ENCODE peak calls at places on chromosomes 6 and 20, in ten cellular contexts. Y, M, J, P, I, W, O, Z, E and V are unnamed samples.

GRCh38 chr20:22471156-22471836 is 113.1 kb downstream of the FOXA2 start:
- DNase-seq in Y (no peak), M (no peak), J (no peak), P (no peak), I (no peak), W (no peak), O (no peak), Z (no peak), E (no peak), V (no peak)

GRCh38 chr6:131510094-131510493 is 62.9 kb upstream of the ARG1 start:
- DNase-seq in Y (no peak), M (peak), J (no peak), P (no peak), I (no peak), W (no peak), O (no peak), Z (peak), E (no peak), V (no peak)

GRCh38 chr20:363319-364078 is 16.6 kb downstream of the NRSN2 start:
- DNase-seq in Y (peak), M (no peak), J (no peak), P (no peak), I (no peak), W (no peak), O (no peak), Z (no peak), E (no peak), V (no peak)

GRCh38 chr6:19988555-19988954 is 151.4 kb downstream of the ID4 start:
- DNase-seq in Y (no peak), M (peak), J (no peak), P (no peak), I (peak), W (peak), O (no peak), Z (peak), E (no peak), V (no peak)

GRCh38 chr20:36173451-36173933 is 19.0 kb downstream of the EPB41L1 start:
- DNase-seq in Y (peak), M (peak), J (no peak), P (no peak), I (no peak), W (peak), O (no peak), Z (peak), E (peak), V (no peak)

GRCh38 chr6:112321882-112322508 is 25.1 kb upstream of the RFPL4B start:
- DNase-seq in Y (no peak), M (no peak), J (no peak), P (no peak), I (no peak), W (no peak), O (no peak), Z (no peak), E (no peak), V (no peak)

GRCh38 chr20:64131406-64131805 is 24.0 kb upstream of the NPBWR2 start:
- DNase-seq in Y (peak), M (no peak), J (peak), P (no peak), I (peak), W (peak), O (no peak), Z (no peak), E (no peak), V (no peak)

GRCh38 chr6:142446576-142446975 is 144.8 kb downstream of the ADGRG6 start:
- DNase-seq in Y (no peak), M (no peak), J (no peak), P (no peak), I (no peak), W (no peak), O (no peak), Z (no peak), E (no peak), V (no peak)

GRCh38 chr6:118748311-118749062 is 97.1 kb upstream of the CEP85L start:
- DNase-seq in Y (peak), M (peak), J (no peak), P (no peak), I (peak), W (no peak), O (no peak), Z (peak), E (peak), V (no peak)

GRCh38 chr6:138142806-138143205 is 18.9 kb upstream of the ARFGEF3 start:
- DNase-seq in Y (no peak), M (no peak), J (no peak), P (no peak), I (no peak), W (no peak), O (no peak), Z (no peak), E (no peak), V (no peak)

GRCh38 chr6:156718647-156719394 is 58.4 kb upstream of the ARID1B start:
- DNase-seq in Y (peak), M (peak), J (no peak), P (no peak), I (peak), W (peak), O (no peak), Z (peak), E (peak), V (no peak)

GRCh38 chr6:121334299-121335104 is at the start of gene TBC1D32:
- DNase-seq in Y (peak), M (peak), J (peak), P (peak), I (peak), W (peak), O (peak), Z (peak), E (peak), V (peak)

GRCh38 chr6:18280084-18280483 is 15.8 kb upstream of the DEK start:
- DNase-seq in Y (peak), M (peak), J (no peak), P (no peak), I (no peak), W (no peak), O (no peak), Z (no peak), E (no peak), V (no peak)

GRCh38 chr6:81938014-81938761 is 185.7 kb upstream of the TENT5A start:
- DNase-seq in Y (peak), M (no peak), J (no peak), P (no peak), I (peak), W (peak), O (no peak), Z (no peak), E (no peak), V (no peak)

GRCh38 chr6:35181933-35182612 is 31.7 kb upstream of the SCUBE3 start:
- DNase-seq in Y (peak), M (peak), J (no peak), P (no peak), I (peak), W (peak), O (no peak), Z (peak), E (peak), V (no peak)

GRCh38 chr20:23584434-23585199 is 16.3 kb upstream of the CST9L start:
- DNase-seq in Y (no peak), M (no peak), J (no peak), P (no peak), I (no peak), W (no peak), O (no peak), Z (peak), E (no peak), V (no peak)

GRCh38 chr6:167119680-167120556 is 3.0 kb upstream of the CCR6 start:
- DNase-seq in Y (no peak), M (no peak), J (no peak), P (peak), I (no peak), W (no peak), O (no peak), Z (no peak), E (no peak), V (no peak)

GRCh38 chr20:38139919-38140753 is 24.9 kb downstream of the TGM2 start:
- DNase-seq in Y (peak), M (no peak), J (peak), P (no peak), I (no peak), W (peak), O (no peak), Z (no peak), E (peak), V (no peak)

GRCh38 chr6:33841070-33841469 is 37.3 kb upstream of the MLN start:
- DNase-seq in Y (no peak), M (no peak), J (no peak), P (no peak), I (no peak), W (no peak), O (no peak), Z (no peak), E (no peak), V (no peak)
- TF ChIP-seq CTCF in Y (no peak), M (no peak), J (no peak), P (no peak), I (no peak), W (no peak), O (no peak), Z (no peak), E (no peak), V (peak)

GRCh38 chr6:41578714-41579610 is 32.8 kb downstream of the FOXP4 start:
- DNase-seq in Y (peak), M (peak), J (no peak), P (no peak), I (no peak), W (peak), O (no peak), Z (peak), E (no peak), V (no peak)

GRCh38 chr6:41582540-41582939 is 36.4 kb downstream of the FOXP4 start:
- DNase-seq in Y (no peak), M (no peak), J (no peak), P (no peak), I (no peak), W (no peak), O (no peak), Z (no peak), E (no peak), V (no peak)

GRCh38 chr6:41580690-41581089 is 34.5 kb downstream of the FOXP4 start:
- DNase-seq in Y (no peak), M (no peak), J (no peak), P (no peak), I (no peak), W (no peak), O (no peak), Z (no peak), E (no peak), V (no peak)

GRCh38 chr6:41583576-41583975 is 37.4 kb downstream of the FOXP4 start:
- DNase-seq in Y (no peak), M (no peak), J (no peak), P (no peak), I (no peak), W (no peak), O (no peak), Z (no peak), E (no peak), V (no peak)

GRCh38 chr6:41581381-41581991 is 35.3 kb downstream of the FOXP4 start:
- DNase-seq in Y (peak), M (no peak), J (no peak), P (no peak), I (peak), W (peak), O (no peak), Z (no peak), E (peak), V (no peak)
- TF ChIP-seq CTCF in Y (no peak), M (no peak), J (no peak), P (no peak), I (no peak), W (no peak), O (no peak), Z (no peak), E (no peak), V (no peak)

GRCh38 chr20:45833883-45834796 is 541 bp downstream of the SNX21 start:
- DNase-seq in Y (peak), M (peak), J (peak), P (peak), I (peak), W (peak), O (peak), Z (peak), E (peak), V (peak)

GRCh38 chr20:45834797-45835161 is 1.2 kb downstream of the SNX21 start:
- DNase-seq in Y (no peak), M (no peak), J (peak), P (no peak), I (no peak), W (no peak), O (no peak), Z (no peak), E (no peak), V (no peak)

GRCh38 chr20:45833030-45833882 is at the start of gene SNX21:
- DNase-seq in Y (peak), M (peak), J (peak), P (peak), I (peak), W (peak), O (peak), Z (peak), E (peak), V (peak)

GRCh38 chr20:45836841-45837240 is 3.2 kb downstream of the SNX21 start:
- DNase-seq in Y (peak), M (no peak), J (no peak), P (no peak), I (no peak), W (peak), O (no peak), Z (no peak), E (no peak), V (no peak)

DNA sequence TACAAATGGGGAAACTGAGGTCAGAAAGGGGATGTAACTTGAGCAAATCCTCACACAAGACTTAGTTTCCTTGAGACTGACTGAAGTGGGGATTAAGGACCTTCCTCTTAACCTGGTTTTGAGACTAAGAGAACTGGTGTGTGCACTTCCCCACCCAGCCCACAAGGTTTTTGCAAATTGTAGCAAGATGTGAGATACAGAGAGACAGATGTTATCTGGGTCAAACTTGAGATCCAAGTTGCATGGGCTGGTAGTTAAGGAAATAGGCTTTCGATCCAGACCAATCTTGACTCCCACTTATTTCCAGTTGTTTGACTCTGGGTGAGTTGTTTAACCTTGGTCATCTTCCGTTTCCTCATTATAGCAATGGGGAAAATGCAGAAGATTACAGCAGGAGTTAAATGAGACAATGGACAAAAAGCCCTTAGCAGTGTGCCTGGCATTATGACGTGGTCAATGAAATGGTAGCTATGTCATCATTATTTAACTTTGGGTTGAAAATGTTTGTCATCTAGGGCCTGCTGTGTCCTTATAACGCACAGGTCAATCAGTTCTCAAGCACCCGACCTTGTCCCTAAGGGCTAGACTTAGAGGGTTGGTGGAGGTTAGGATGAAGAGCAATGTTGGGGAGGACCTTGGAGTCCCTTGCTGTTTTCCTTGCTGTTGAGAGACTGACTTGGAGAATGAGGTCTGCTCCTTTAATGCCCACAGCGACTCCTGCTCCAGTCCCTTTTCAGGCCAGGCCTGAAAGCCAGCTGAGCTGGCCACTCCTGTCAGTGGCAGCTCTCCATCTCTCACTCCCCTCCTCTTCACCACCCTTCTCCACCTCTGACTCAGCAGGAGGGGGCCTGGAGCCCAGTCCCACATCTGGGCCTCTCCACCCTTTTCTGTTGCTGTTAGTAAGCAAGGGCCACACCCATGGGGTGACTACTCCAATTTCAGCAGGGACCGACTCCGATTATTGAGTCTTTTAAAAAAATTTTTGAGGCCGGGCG is 1.9 kb downstream of the SNX21 start:
- DNase-seq in Y (peak), M (no peak), J (peak), P (no peak), I (peak), W (peak), O (no peak), Z (no peak), E (no peak), V (no peak)
- TF ChIP-seq CTCF in Y (no peak), M (no peak), J (no peak), P (no peak), I (no peak), W (no peak), O (no peak), Z (no peak), E (no peak), V (peak)

GRCh38 chr20:2631228-2631627 is 21.2 kb upstream of the NOP56 start:
- DNase-seq in Y (peak), M (no peak), J (no peak), P (no peak), I (peak), W (peak), O (no peak), Z (peak), E (no peak), V (no peak)
- TF ChIP-seq CTCF in Y (no peak), M (peak), J (no peak), P (no peak), I (no peak), W (no peak), O (no peak), Z (peak), E (peak), V (no peak)